ENCODE peak calls at places on chromosomes 3 and 15, in five cellular contexts. One of them, this sample, is unnamed.

GRCh38 chr3:97815149-97815917 is 6.5 kb upstream of the CRYBG3 start:
- DNase-seq in mammary epithelial cell: peak; percentile 72
- DNase-seq in fibroblast of lung: no peak
- DNase-seq in GM23248: peak; percentile 29
- DNase-seq in neural progenitor cell: no peak
- DNase-seq in this sample: no peak

GRCh38 chr15:39270976-39271375 is 309.9 kb upstream of the THBS1 start:
- DNase-seq in mammary epithelial cell: peak; percentile 80
- DNase-seq in fibroblast of lung: peak; percentile 59
- DNase-seq in GM23248: peak; percentile 100
- DNase-seq in neural progenitor cell: no peak
- DNase-seq in this sample: peak; percentile 98

GRCh38 chr15:41487376-41487775 is 6.3 kb upstream of the ITPKA start:
- DNase-seq in mammary epithelial cell: no peak
- DNase-seq in fibroblast of lung: no peak
- DNase-seq in GM23248: no peak
- DNase-seq in neural progenitor cell: no peak
- DNase-seq in this sample: no peak

GRCh38 chr3:119731545-119732343 is 28.9 kb downstream of the CFAP91 start:
- DNase-seq in mammary epithelial cell: peak; percentile 25
- DNase-seq in fibroblast of lung: peak; percentile 1
- DNase-seq in GM23248: peak; percentile 67
- DNase-seq in neural progenitor cell: peak; percentile 65
- DNase-seq in this sample: peak; percentile 38

GRCh38 chr3:126419886-126420786 is 25.4 kb downstream of the CFAP100 start:
- DNase-seq in mammary epithelial cell: no peak
- DNase-seq in fibroblast of lung: no peak
- DNase-seq in GM23248: no peak
- DNase-seq in neural progenitor cell: no peak
- DNase-seq in this sample: no peak

GRCh38 chr15:38254065-38254883 is 1.6 kb downstream of the SPRED1 start:
- DNase-seq in mammary epithelial cell: peak; percentile 81
- DNase-seq in fibroblast of lung: peak; percentile 65
- DNase-seq in GM23248: peak; percentile 77
- DNase-seq in neural progenitor cell: peak; percentile 53
- DNase-seq in this sample: peak; percentile 59

GRCh38 chr3:64074091-64074490 is 50.8 kb upstream of the PSMD6 start:
- DNase-seq in mammary epithelial cell: no peak
- DNase-seq in fibroblast of lung: peak; percentile 81
- DNase-seq in GM23248: peak; percentile 35
- DNase-seq in neural progenitor cell: no peak
- DNase-seq in this sample: no peak

GRCh38 chr3:49880581-49881328 is 11.0 kb upstream of the CAMKV start:
- DNase-seq in mammary epithelial cell: no peak
- DNase-seq in fibroblast of lung: no peak
- DNase-seq in GM23248: no peak
- DNase-seq in neural progenitor cell: peak; percentile 87
- DNase-seq in this sample: no peak

GRCh38 chr15:44782516-44782915 is 46.2 kb downstream of the TRIM69 start:
- DNase-seq in mammary epithelial cell: peak; percentile 31
- DNase-seq in fibroblast of lung: no peak
- DNase-seq in GM23248: no peak
- DNase-seq in neural progenitor cell: no peak
- DNase-seq in this sample: peak; percentile 37

GRCh38 chr3:63069780-63070540 is 194.7 kb upstream of the CADPS start:
- DNase-seq in mammary epithelial cell: no peak
- DNase-seq in fibroblast of lung: no peak
- DNase-seq in GM23248: peak; percentile 46
- DNase-seq in neural progenitor cell: no peak
- DNase-seq in this sample: peak; percentile 22

GRCh38 chr15:88623061-88623460 is 1.9 kb downstream of the AEN start:
- DNase-seq in mammary epithelial cell: peak; percentile 92
- DNase-seq in fibroblast of lung: peak; percentile 66
- DNase-seq in GM23248: peak; percentile 96
- DNase-seq in neural progenitor cell: no peak
- DNase-seq in this sample: peak; percentile 81

GRCh38 chr3:97958396-97958795 is 13.8 kb downstream of the RIOX2 start:
- DNase-seq in mammary epithelial cell: no peak
- DNase-seq in fibroblast of lung: no peak
- DNase-seq in GM23248: no peak
- DNase-seq in neural progenitor cell: no peak
- DNase-seq in this sample: peak; percentile 38

GRCh38 chr3:52890735-52891134 is 6.6 kb downstream of the STIMATE start:
- DNase-seq in mammary epithelial cell: no peak
- DNase-seq in fibroblast of lung: no peak
- DNase-seq in GM23248: peak; percentile 37
- DNase-seq in neural progenitor cell: no peak
- DNase-seq in this sample: no peak

GRCh38 chr3:128567705-128568356 is 74.8 kb upstream of the GATA2 start:
- DNase-seq in mammary epithelial cell: no peak
- DNase-seq in fibroblast of lung: no peak
- DNase-seq in GM23248: no peak
- DNase-seq in neural progenitor cell: no peak
- DNase-seq in this sample: no peak

GRCh38 chr15:48507416-48508065 is 138.0 kb downstream of the FBN1 start:
- DNase-seq in mammary epithelial cell: peak; percentile 37
- DNase-seq in fibroblast of lung: peak; percentile 68
- DNase-seq in GM23248: peak; percentile 76
- DNase-seq in neural progenitor cell: peak; percentile 72
- DNase-seq in this sample: peak; percentile 45

GRCh38 chr3:88707837-88708236 is 399.6 kb upstream of the EPHA3 start:
- DNase-seq in mammary epithelial cell: peak; percentile 57
- DNase-seq in fibroblast of lung: no peak
- DNase-seq in GM23248: no peak
- DNase-seq in neural progenitor cell: no peak
- DNase-seq in this sample: no peak

GRCh38 chr15:41892621-41893421 is 1.0 kb downstream of the SPTBN5 start:
- DNase-seq in mammary epithelial cell: peak; percentile 25
- DNase-seq in fibroblast of lung: no peak
- DNase-seq in GM23248: no peak
- DNase-seq in neural progenitor cell: no peak
- DNase-seq in this sample: no peak

GRCh38 chr3:149605902-149606301 is 51.9 kb downstream of the WWTR1 start:
- DNase-seq in mammary epithelial cell: peak; percentile 67
- DNase-seq in fibroblast of lung: peak; percentile 55
- DNase-seq in GM23248: peak; percentile 75
- DNase-seq in neural progenitor cell: no peak
- DNase-seq in this sample: peak; percentile 71

GRCh38 chr3:128591728-128592426 is 58.7 kb downstream of the RPN1 start:
- DNase-seq in mammary epithelial cell: no peak
- DNase-seq in fibroblast of lung: no peak
- DNase-seq in GM23248: no peak
- DNase-seq in neural progenitor cell: no peak
- DNase-seq in this sample: no peak

GRCh38 chr3:52451237-52452083 is 2.4 kb downstream of the TNNC1 start:
- DNase-seq in mammary epithelial cell: no peak
- DNase-seq in fibroblast of lung: no peak
- DNase-seq in GM23248: no peak
- DNase-seq in neural progenitor cell: peak; percentile 46
- DNase-seq in this sample: no peak

GRCh38 chr3:23320586-23321570 is 117.8 kb downstream of the UBE2E2 start:
- DNase-seq in mammary epithelial cell: no peak
- DNase-seq in fibroblast of lung: no peak
- DNase-seq in GM23248: no peak
- DNase-seq in neural progenitor cell: peak; percentile 5
- DNase-seq in this sample: no peak

GRCh38 chr3:139309046-139309660 is 34.7 kb upstream of the MRPS22 start:
- DNase-seq in mammary epithelial cell: no peak
- DNase-seq in fibroblast of lung: no peak
- DNase-seq in GM23248: no peak
- DNase-seq in neural progenitor cell: no peak
- DNase-seq in this sample: no peak

GRCh38 chr3:139310474-139310933 is 33.3 kb upstream of the MRPS22 start:
- DNase-seq in mammary epithelial cell: peak; percentile 76
- DNase-seq in fibroblast of lung: peak; percentile 84
- DNase-seq in GM23248: peak; percentile 95
- DNase-seq in neural progenitor cell: no peak
- DNase-seq in this sample: peak; percentile 92

GRCh38 chr3:129892857-129893615 is 475 bp downstream of the TMCC1 start:
- DNase-seq in mammary epithelial cell: peak; percentile 41
- DNase-seq in fibroblast of lung: peak; percentile 12
- DNase-seq in GM23248: no peak
- DNase-seq in neural progenitor cell: peak; percentile 89
- DNase-seq in this sample: peak; percentile 19

GRCh38 chr3:161567962-161568361 is 71.4 kb downstream of the OTOL1 start:
- DNase-seq in mammary epithelial cell: no peak
- DNase-seq in fibroblast of lung: peak; percentile 64
- DNase-seq in GM23248: peak; percentile 81
- DNase-seq in neural progenitor cell: no peak
- DNase-seq in this sample: peak; percentile 44

GRCh38 chr15:55819397-55820034 is 76.6 kb upstream of the PRTG start:
- DNase-seq in mammary epithelial cell: no peak
- DNase-seq in fibroblast of lung: no peak
- DNase-seq in GM23248: no peak
- DNase-seq in neural progenitor cell: peak; percentile 45
- DNase-seq in this sample: no peak

GRCh38 chr3:50388021-50388719 is 28.8 kb upstream of the TMEM115 start:
- DNase-seq in mammary epithelial cell: no peak
- DNase-seq in fibroblast of lung: no peak
- DNase-seq in GM23248: peak; percentile 38
- DNase-seq in neural progenitor cell: peak; percentile 75
- DNase-seq in this sample: no peak

GRCh38 chr3:116288480-116288879 is 156.8 kb downstream of the LSAMP start:
- DNase-seq in mammary epithelial cell: no peak
- DNase-seq in fibroblast of lung: peak; percentile 61
- DNase-seq in GM23248: no peak
- DNase-seq in neural progenitor cell: no peak
- DNase-seq in this sample: peak; percentile 36

GRCh38 chr3:3196148-3196861 is 16.8 kb upstream of the CRBN start:
- DNase-seq in mammary epithelial cell: no peak
- DNase-seq in fibroblast of lung: no peak
- DNase-seq in GM23248: peak; percentile 25
- DNase-seq in neural progenitor cell: peak; percentile 48
- DNase-seq in this sample: no peak

GRCh38 chr3:177448987-177449975 is 252.0 kb upstream of the TBL1XR1 start:
- DNase-seq in mammary epithelial cell: peak; percentile 100
- DNase-seq in fibroblast of lung: peak; percentile 61
- DNase-seq in GM23248: no peak
- DNase-seq in neural progenitor cell: no peak
- DNase-seq in this sample: peak; percentile 99

GRCh38 chr3:105537371-105538075 is 170.8 kb downstream of the ALCAM start:
- DNase-seq in mammary epithelial cell: no peak
- DNase-seq in fibroblast of lung: peak; percentile 39
- DNase-seq in GM23248: peak; percentile 38
- DNase-seq in neural progenitor cell: no peak
- DNase-seq in this sample: no peak

GRCh38 chr15:100897201-100897872 is 17.7 kb downstream of the ALDH1A3 start:
- DNase-seq in mammary epithelial cell: no peak
- DNase-seq in fibroblast of lung: no peak
- DNase-seq in GM23248: no peak
- DNase-seq in neural progenitor cell: no peak
- DNase-seq in this sample: no peak

DNA sequence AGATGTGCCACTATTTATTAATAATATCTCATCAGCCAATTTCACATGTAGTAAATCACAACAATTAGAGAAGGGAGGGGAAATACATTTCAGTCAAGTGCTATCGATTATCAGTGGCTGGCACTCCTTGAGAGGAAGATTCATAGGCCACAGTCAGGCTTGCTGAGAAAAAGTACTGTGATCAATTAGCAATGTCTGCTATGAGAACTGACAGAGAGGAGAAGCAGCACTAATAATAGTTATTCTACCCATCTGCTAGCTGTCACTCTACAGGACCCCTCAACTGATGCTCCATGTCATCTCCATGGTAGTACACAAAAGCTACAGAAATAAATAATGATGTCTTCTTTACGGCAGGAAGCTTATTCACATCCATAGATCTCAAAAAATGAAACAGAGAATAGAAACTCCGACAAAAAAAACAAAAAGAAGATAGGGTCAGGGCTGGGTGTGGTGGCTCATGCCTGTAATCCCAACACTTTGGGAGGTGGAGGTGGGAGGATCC is 351.3 kb downstream of the FOXP1 start:
- DNase-seq in mammary epithelial cell: no peak
- DNase-seq in fibroblast of lung: no peak
- DNase-seq in GM23248: no peak
- DNase-seq in neural progenitor cell: no peak
- DNase-seq in this sample: no peak
- TF ChIP-seq EZH2 in mammary epithelial cell: no peak
- TF ChIP-seq EZH2 in fibroblast of lung: no peak
- TF ChIP-seq EZH2 in GM23248: no peak
- TF ChIP-seq EZH2 in neural progenitor cell: no peak
- TF ChIP-seq EZH2 in this sample: no peak

GRCh38 chr15:99168601-99169580 is 64.0 kb downstream of the SYNM start:
- DNase-seq in mammary epithelial cell: no peak
- DNase-seq in fibroblast of lung: no peak
- DNase-seq in GM23248: no peak
- DNase-seq in neural progenitor cell: no peak
- DNase-seq in this sample: no peak
- H3K27ac ChIP-seq in mammary epithelial cell: no peak overlapping the region
- H3K27ac ChIP-seq in fibroblast of lung: peak overlapping the region; percentile 63
- H3K27ac ChIP-seq in GM23248: peak overlapping the region; percentile 66
- H3K27ac ChIP-seq in neural progenitor cell: no peak overlapping the region
- H3K27ac ChIP-seq in this sample: peak overlapping the region; percentile 79

GRCh38 chr15:74400313-74400850 is 32.9 kb upstream of the CYP11A1 start:
- DNase-seq in mammary epithelial cell: no peak
- DNase-seq in fibroblast of lung: no peak
- DNase-seq in GM23248: peak; percentile 48
- DNase-seq in neural progenitor cell: no peak
- DNase-seq in this sample: no peak

GRCh38 chr15:74399511-74400312 is 32.3 kb upstream of the CYP11A1 start:
- DNase-seq in mammary epithelial cell: peak; percentile 59
- DNase-seq in fibroblast of lung: peak; percentile 31
- DNase-seq in GM23248: peak; percentile 63
- DNase-seq in neural progenitor cell: no peak
- DNase-seq in this sample: peak; percentile 82

GRCh38 chr15:74398183-74398582 is 30.7 kb upstream of the CYP11A1 start:
- DNase-seq in mammary epithelial cell: no peak
- DNase-seq in fibroblast of lung: no peak
- DNase-seq in GM23248: no peak
- DNase-seq in neural progenitor cell: no peak
- DNase-seq in this sample: no peak

GRCh38 chr15:74397239-74398068 is 30.0 kb upstream of the CYP11A1 start:
- DNase-seq in mammary epithelial cell: peak; percentile 62
- DNase-seq in fibroblast of lung: no peak
- DNase-seq in GM23248: no peak
- DNase-seq in neural progenitor cell: no peak
- DNase-seq in this sample: no peak

DNA sequence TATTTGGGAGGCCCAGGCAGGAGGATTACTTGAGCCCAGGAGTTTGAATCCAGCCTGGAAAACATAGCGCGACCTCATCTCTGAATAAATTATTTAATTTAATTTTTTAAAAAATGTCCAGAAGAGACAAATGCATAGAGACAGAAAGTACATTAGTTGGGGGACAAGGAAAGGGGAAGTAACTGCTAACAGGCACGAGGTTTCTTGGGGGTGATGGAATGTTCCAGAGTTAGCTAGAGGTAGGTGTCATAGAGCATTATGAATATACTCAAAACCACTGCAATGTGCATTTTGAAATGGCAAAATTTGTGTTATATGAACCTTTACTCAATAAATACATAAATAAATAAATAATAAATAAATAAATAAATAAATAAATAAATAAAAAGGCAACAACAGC is 31.7 kb upstream of the CYP11A1 start:
- DNase-seq in mammary epithelial cell: no peak
- DNase-seq in fibroblast of lung: no peak
- DNase-seq in GM23248: no peak
- DNase-seq in neural progenitor cell: no peak
- DNase-seq in this sample: no peak
- H3K9ac ChIP-seq in mammary epithelial cell: no peak overlapping the region
- H3K9ac ChIP-seq in fibroblast of lung: no peak overlapping the region
- H3K9ac ChIP-seq in GM23248: no peak overlapping the region
- H3K9ac ChIP-seq in neural progenitor cell: no peak overlapping the region
- H3K9ac ChIP-seq in this sample: no peak overlapping the region

GRCh38 chr3:112018712-112019111 is 15.8 kb upstream of the TMPRSS7 start:
- DNase-seq in mammary epithelial cell: no peak
- DNase-seq in fibroblast of lung: peak; percentile 8
- DNase-seq in GM23248: no peak
- DNase-seq in neural progenitor cell: no peak
- DNase-seq in this sample: no peak
- TF ChIP-seq EZH2 in mammary epithelial cell: no peak
- TF ChIP-seq EZH2 in fibroblast of lung: no peak
- TF ChIP-seq EZH2 in GM23248: no peak
- TF ChIP-seq EZH2 in neural progenitor cell: no peak
- TF ChIP-seq EZH2 in this sample: no peak

This sample was measured in astrocyte.